ENCODE peak calls at places on chromosomes 13 and 19, in five cellular contexts. Y is HepG2, T is K562, G is GM12878, W is H1. B is an unnamed sample.

GRCh38 chr19:3537101-3537437 is 1.9 kb upstream of the TEKTIP1 start:
- DNase-seq in Y (no peak), T (no peak), G (no peak), W (no peak), B (no peak)

GRCh38 chr13:114121496-114122466 is 10.6 kb downstream of the RASA3 start:
- DNase-seq in Y (no peak), T (no peak), G (no peak), W (no peak), B (no peak)

GRCh38 chr19:34124828-34125227 is 47.5 kb upstream of the LSM14A start:
- DNase-seq in Y (peak), T (no peak), G (no peak), W (no peak), B (no peak)

GRCh38 chr13:112722433-112723250 is 32.8 kb downstream of the ATP11A start:
- DNase-seq in Y (peak), T (peak), G (no peak), W (no peak), B (peak)

GRCh38 chr19:33771308-33772101 is 25.2 kb upstream of the KCTD15 start:
- DNase-seq in Y (peak), T (peak), G (no peak), W (peak), B (no peak)

GRCh38 chr13:42405665-42406390 is 133.9 kb downstream of the AKAP11 start:
- DNase-seq in Y (no peak), T (no peak), G (peak), W (no peak), B (no peak)

GRCh38 chr19:29610574-29611271 is 4.6 kb downstream of the POP4 start:
- DNase-seq in Y (peak), T (peak), G (peak), W (peak), B (peak)

GRCh38 chr13:20378721-20379120 is 146.6 kb upstream of the GJB6 start:
- DNase-seq in Y (no peak), T (no peak), G (no peak), W (no peak), B (no peak)

GRCh38 chr19:504634-505033 is 2.7 kb upstream of the TPGS1 start:
- DNase-seq in Y (no peak), T (no peak), G (no peak), W (no peak), B (no peak)

GRCh38 chr19:1102407-1103106 is 1.2 kb upstream of the GPX4 start:
- DNase-seq in Y (peak), T (no peak), G (peak), W (no peak), B (peak)

GRCh38 chr19:44875666-44876418 is 15.2 kb upstream of the TOMM40 start:
- DNase-seq in Y (no peak), T (no peak), G (no peak), W (no peak), B (no peak)

GRCh38 chr13:19169496-19169895 is 12.1 kb downstream of the TUBA3C start:
- DNase-seq in Y (no peak), T (no peak), G (no peak), W (no peak), B (no peak)

GRCh38 chr13:71587778-71588177 is 279.2 kb downstream of the DACH1 start:
- DNase-seq in Y (no peak), T (no peak), G (no peak), W (no peak), B (no peak)

GRCh38 chr19:10226376-10227214 is 4.5 kb downstream of the S1PR2 start:
- DNase-seq in Y (no peak), T (peak), G (no peak), W (no peak), B (no peak)

GRCh38 chr19:17340302-17340870 is 3.0 kb downstream of the GTPBP3 start:
- DNase-seq in Y (peak), T (no peak), G (no peak), W (peak), B (no peak)

GRCh38 chr19:7349231-7349591 is 474 bp downstream of the ARHGEF18 start:
- DNase-seq in Y (no peak), T (no peak), G (no peak), W (no peak), B (no peak)

GRCh38 chr19:16014923-16015804 is 61.1 kb upstream of the TPM4 start:
- DNase-seq in Y (no peak), T (no peak), G (no peak), W (no peak), B (no peak)

GRCh38 chr13:109651854-109652253 is 134.5 kb downstream of the IRS2 start:
- DNase-seq in Y (no peak), T (no peak), G (no peak), W (no peak), B (no peak)

GRCh38 chr19:56350416-56351045 is 35.9 kb upstream of the ZSCAN5A start:
- DNase-seq in Y (peak), T (peak), G (peak), W (no peak), B (peak)

GRCh38 chr13:34358811-34359513 is 541.0 kb downstream of the RFC3 start:
- DNase-seq in Y (no peak), T (no peak), G (no peak), W (no peak), B (no peak)

GRCh38 chr13:93233997-93234416 is 7.4 kb downstream of the GPC6 start:
- DNase-seq in Y (peak), T (no peak), G (no peak), W (peak), B (no peak)

GRCh38 chr19:17737690-17738153 is 13.6 kb upstream of the FCHO1 start:
- DNase-seq in Y (no peak), T (no peak), G (no peak), W (no peak), B (no peak)

GRCh38 chr13:99434258-99434788 is 66.9 kb upstream of the TM9SF2 start:
- DNase-seq in Y (peak), T (peak), G (no peak), W (no peak), B (no peak)

GRCh38 chr19:49058592-49058991 is 1.0 kb upstream of the CGB7 start:
- DNase-seq in Y (no peak), T (peak), G (no peak), W (no peak), B (no peak)

GRCh38 chr19:12800873-12801465 is 631 bp downstream of the PRDX2 start:
- DNase-seq in Y (peak), T (peak), G (no peak), W (no peak), B (no peak)

GRCh38 chr13:23547000-23547590 is 23.1 kb upstream of the TNFRSF19 start:
- DNase-seq in Y (no peak), T (no peak), G (no peak), W (peak), B (no peak)

GRCh38 chr13:71171740-71172139 is 695.3 kb downstream of the DACH1 start:
- DNase-seq in Y (no peak), T (no peak), G (no peak), W (no peak), B (no peak)

GRCh38 chr13:33634526-33635111 is 183.3 kb upstream of the RFC3 start:
- DNase-seq in Y (no peak), T (no peak), G (no peak), W (no peak), B (no peak)

GRCh38 chr13:35140321-35140720 is 198.3 kb downstream of the NBEA start:
- DNase-seq in Y (no peak), T (no peak), G (no peak), W (no peak), B (no peak)

GRCh38 chr13:32838985-32839384 is 177.2 kb upstream of the KL start:
- DNase-seq in Y (peak), T (no peak), G (no peak), W (no peak), B (no peak)

GRCh38 chr13:113669871-113670341 is 2.9 kb downstream of the GRK1 start:
- DNase-seq in Y (no peak), T (no peak), G (no peak), W (no peak), B (no peak)

GRCh38 chr19:35099897-35100275 is 15.7 kb upstream of the FXYD3 start:
- DNase-seq in Y (no peak), T (no peak), G (no peak), W (no peak), B (no peak)

GRCh38 chr19:54388001-54388802 is 23.5 kb upstream of the LAIR1 start:
- DNase-seq in Y (no peak), T (no peak), G (no peak), W (no peak), B (no peak)

GRCh38 chr19:28292822-28293500 is 920.0 kb downstream of the UQCRFS1 start:
- DNase-seq in Y (no peak), T (no peak), G (no peak), W (no peak), B (no peak)

GRCh38 chr19:54572696-54573311 is 786 bp upstream of the LILRA2 start:
- DNase-seq in Y (no peak), T (peak), G (no peak), W (no peak), B (no peak)

GRCh38 chr13:30334663-30335386 is 27.5 kb upstream of the KATNAL1 start:
- DNase-seq in Y (peak), T (peak), G (no peak), W (no peak), B (peak)

GRCh38 chr13:48853381-48854102 is 122.2 kb upstream of the FNDC3A start:
- DNase-seq in Y (no peak), T (no peak), G (no peak), W (no peak), B (no peak)

GRCh38 chr19:12939292-12939606 is 840 bp downstream of the CALR start:
- DNase-seq in Y (no peak), T (no peak), G (no peak), W (no peak), B (no peak)

GRCh38 chr13:104648291-104648690 is 1582.1 kb upstream of the SLC10A2 start:
- DNase-seq in Y (no peak), T (no peak), G (no peak), W (no peak), B (no peak)

GRCh38 chr13:54183166-54183565 is 1154.6 kb downstream of the OLFM4 start:
- DNase-seq in Y (no peak), T (no peak), G (no peak), W (no peak), B (no peak)
- TF ChIP-seq ZNF274 in Y (no peak), T (no peak), G (no peak), W (no peak), B (no peak)

DNA sequence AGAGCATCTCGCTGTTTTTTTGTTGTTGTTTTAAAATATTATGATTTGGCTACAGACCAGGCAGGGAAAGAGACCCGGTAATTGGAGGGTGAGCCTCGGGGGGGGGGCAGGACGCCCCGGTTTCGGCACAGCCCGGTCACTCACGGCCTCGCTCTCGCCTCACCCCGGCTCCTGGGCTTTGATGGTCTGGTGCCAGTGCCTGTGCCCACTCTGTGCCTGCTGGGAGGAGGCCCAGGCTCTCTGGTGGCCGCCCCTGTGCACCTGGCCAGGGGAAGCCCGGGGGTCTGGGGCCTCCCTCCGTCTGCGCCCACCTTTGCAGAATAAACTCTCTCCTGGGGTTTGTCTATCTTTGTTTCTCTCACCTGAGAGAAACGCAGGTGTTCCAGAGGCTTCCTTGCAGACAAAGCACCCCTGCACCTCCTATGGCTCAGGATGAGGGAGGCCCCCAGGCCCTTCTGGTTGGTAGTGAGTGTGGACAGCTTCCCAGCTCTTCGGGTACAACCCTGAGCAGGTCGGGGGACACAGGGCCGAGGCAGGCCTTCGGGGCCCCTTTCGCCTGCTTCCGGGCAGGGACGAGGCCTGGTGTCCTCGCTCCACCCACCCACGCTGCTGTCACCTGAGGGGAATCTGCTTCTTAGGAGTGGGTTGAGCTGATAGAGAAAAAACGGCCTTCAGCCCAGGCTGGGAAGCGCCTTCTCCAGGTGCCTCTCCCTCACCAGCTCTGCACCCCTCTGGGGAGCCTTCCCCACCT is 183.3 kb downstream of the KDM4B start:
- DNase-seq in Y (no peak), T (no peak), G (no peak), W (no peak), B (no peak)
- TF ChIP-seq SIN3A in Y (no peak), T (no peak), G (no peak), W (no peak), B (no peak)

DNA sequence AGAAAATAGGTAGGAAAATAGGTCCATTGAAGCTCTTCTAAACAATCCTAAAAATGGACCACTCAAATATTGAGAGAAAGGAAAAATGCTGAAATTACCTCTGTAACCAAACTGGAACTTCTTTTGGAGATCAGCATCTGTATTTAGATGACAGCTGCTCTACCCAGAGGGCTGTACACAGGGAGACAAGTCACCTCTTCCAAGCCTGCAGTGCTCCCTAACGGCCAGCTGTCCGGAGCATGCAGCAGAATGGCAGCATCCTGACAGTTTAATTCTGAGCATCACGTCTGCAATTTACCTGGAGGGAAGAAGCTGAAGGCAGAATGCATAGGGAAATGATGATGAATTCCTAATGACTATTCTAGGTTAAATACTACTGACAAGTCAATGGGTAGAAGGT is 62.8 kb upstream of the DIAPH3 start:
- DNase-seq in Y (peak), T (peak), G (no peak), W (no peak), B (peak)
- TF ChIP-seq ZNF274 in Y (no peak), T (no peak), G (no peak), W (no peak), B (no peak)

GRCh38 chr19:13953021-13953531 is 767 bp downstream of the DCAF15 start:
- DNase-seq in Y (no peak), T (peak), G (no peak), W (no peak), B (no peak)
- TF ChIP-seq SIN3A in Y (no peak), T (peak), G (no peak), W (no peak), B (no peak)